ENCODE peak calls at places on chromosome 16, in nine cellular contexts. V is HuH-7; U is stimulated activated CD8-positive, alpha-beta memory T cell treated with anti-CD3 and anti-CD28 coated beads, Interleukin-12 subunit alpha, Interleukin-12 subunit beta, amount 100 ng/mL, for 4 hours; E is left cardiac atrium; J is memory B cell; T is activated T-cell treated with anti-CD3 and anti-CD28 coated beads, Interleukin-2, amount 50 U/mL, for 72 hours; F is MCF 10A; H is NCI-H774; P is activated CD4-positive, CD25-positive, alpha-beta regulatory T cell. Z is an unnamed sample.

GRCh38 chr16:89401205-89401604 is 89.2 kb downstream of the ANKRD11 start:
- DNase-seq in P (no peak), U (no peak), H (no peak), F (no peak), E (no peak), T (no peak), V (no peak), J (no peak), Z (no peak)

GRCh38 chr16:48831081-48831722 is 221.2 kb upstream of the N4BP1 start:
- DNase-seq in P (no peak), U (no peak), V (peak; percentile 24), H (no peak), J (no peak), E (no peak), F (peak; percentile 14), T (no peak), Z (no peak)

GRCh38 chr16:2028620-2029220 is 2.0 kb downstream of the NHERF2 start:
- DNase-seq in T (no peak), V (no peak), F (no peak), U (no peak), H (no peak), P (no peak), E (peak; percentile 14), J (no peak), Z (no peak)

GRCh38 chr16:63539276-63539675 is 1503.0 kb upstream of the CDH8 start:
- DNase-seq in F (no peak), H (no peak), P (no peak), E (no peak), T (no peak), U (no peak), V (no peak), J (no peak), Z (no peak)

GRCh38 chr16:50613281-50613991 is 65.2 kb downstream of the NKD1 start:
- DNase-seq in U (no peak), T (no peak), H (no peak), E (no peak), J (no peak), P (no peak), V (no peak), F (no peak), Z (no peak)

GRCh38 chr16:87383522-87384161 is at the start of gene FBXO31:
- DNase-seq in P (peak; percentile 86), F (peak; percentile 74), J (peak; percentile 99), T (peak; percentile 96), U (peak; percentile 84), V (peak; percentile 85), E (peak; percentile 87), H (peak; percentile 49), Z (no peak)

GRCh38 chr16:138049-138417 is 440 bp downstream of the NPRL3 start:
- DNase-seq in F (peak; percentile 5), E (no peak), U (no peak), T (peak; percentile 38), P (no peak), H (no peak), J (peak; percentile 41), V (no peak), Z (no peak)

GRCh38 chr16:53740933-53741531 is 37.1 kb downstream of the FTO start:
- DNase-seq in F (no peak), T (no peak), E (no peak), J (no peak), U (no peak), H (no peak), P (no peak), V (no peak), Z (no peak)

GRCh38 chr16:30358577-30358936 is 3.4 kb upstream of the CD2BP2 start:
- DNase-seq in T (no peak), U (no peak), E (no peak), H (no peak), J (peak; percentile 9), P (no peak), F (no peak), V (no peak), Z (no peak)

GRCh38 chr16:69417537-69418199 is 6.8 kb upstream of the CYB5B start:
- DNase-seq in H (no peak), T (no peak), E (no peak), J (no peak), V (no peak), F (peak; percentile 36), U (no peak), P (no peak), Z (no peak)